ENCODE peak calls at places on chromosomes 11 and 22, in seven cellular contexts. One of them, this sample, is unnamed.

GRCh38 chr22:38218661-38219331 is 17.0 kb downstream of the MAFF start:
- DNase-seq in CD8-positive, alpha-beta memory T cell: peak
- DNase-seq in activated naive CD8-positive, alpha-beta T cell treated with anti-CD3 and anti-CD28 coated beads, Interleukin-2, amount 10 ng/mL, durations not matched to agents 7 days and 5 days: no peak
- DNase-seq in T-helper 9 cell: peak
- DNase-seq in skeletal muscle cell: peak
- DNase-seq in NAMALWA: no peak
- DNase-seq in stomach: peak
- DNase-seq in this sample: peak

GRCh38 chr11:10478574-10479550 is 23.8 kb downstream of the AMPD3 start:
- DNase-seq in CD8-positive, alpha-beta memory T cell: no peak
- DNase-seq in activated naive CD8-positive, alpha-beta T cell treated with anti-CD3 and anti-CD28 coated beads, Interleukin-2, amount 10 ng/mL, durations not matched to agents 7 days and 5 days: no peak
- DNase-seq in T-helper 9 cell: no peak
- DNase-seq in skeletal muscle cell: no peak
- DNase-seq in NAMALWA: no peak
- DNase-seq in stomach: no peak
- DNase-seq in this sample: no peak

GRCh38 chr11:71558996-71559395 is 6.4 kb upstream of the KRTAP5-10 start:
- DNase-seq in CD8-positive, alpha-beta memory T cell: no peak
- DNase-seq in activated naive CD8-positive, alpha-beta T cell treated with anti-CD3 and anti-CD28 coated beads, Interleukin-2, amount 10 ng/mL, durations not matched to agents 7 days and 5 days: no peak
- DNase-seq in T-helper 9 cell: no peak
- DNase-seq in skeletal muscle cell: no peak
- DNase-seq in NAMALWA: no peak
- DNase-seq in stomach: no peak
- DNase-seq in this sample: no peak

GRCh38 chr22:47130883-47131610 is 368.6 kb downstream of the TBC1D22A start:
- DNase-seq in CD8-positive, alpha-beta memory T cell: no peak
- DNase-seq in activated naive CD8-positive, alpha-beta T cell treated with anti-CD3 and anti-CD28 coated beads, Interleukin-2, amount 10 ng/mL, durations not matched to agents 7 days and 5 days: no peak
- DNase-seq in T-helper 9 cell: no peak
- DNase-seq in skeletal muscle cell: no peak
- DNase-seq in NAMALWA: no peak
- DNase-seq in stomach: no peak
- DNase-seq in this sample: peak

GRCh38 chr11:15942126-15942525 is 414.2 kb downstream of the SOX6 start:
- DNase-seq in CD8-positive, alpha-beta memory T cell: no peak
- DNase-seq in activated naive CD8-positive, alpha-beta T cell treated with anti-CD3 and anti-CD28 coated beads, Interleukin-2, amount 10 ng/mL, durations not matched to agents 7 days and 5 days: no peak
- DNase-seq in T-helper 9 cell: no peak
- DNase-seq in skeletal muscle cell: no peak
- DNase-seq in NAMALWA: no peak
- DNase-seq in stomach: no peak
- DNase-seq in this sample: no peak

GRCh38 chr11:70525006-70525405 is 126.7 kb downstream of the CTTN start:
- DNase-seq in CD8-positive, alpha-beta memory T cell: no peak
- DNase-seq in activated naive CD8-positive, alpha-beta T cell treated with anti-CD3 and anti-CD28 coated beads, Interleukin-2, amount 10 ng/mL, durations not matched to agents 7 days and 5 days: no peak
- DNase-seq in T-helper 9 cell: no peak
- DNase-seq in skeletal muscle cell: no peak
- DNase-seq in NAMALWA: no peak
- DNase-seq in stomach: no peak
- DNase-seq in this sample: no peak

GRCh38 chr11:1834791-1835670 is at the start of gene SYT8:
- DNase-seq in CD8-positive, alpha-beta memory T cell: no peak
- DNase-seq in activated naive CD8-positive, alpha-beta T cell treated with anti-CD3 and anti-CD28 coated beads, Interleukin-2, amount 10 ng/mL, durations not matched to agents 7 days and 5 days: peak
- DNase-seq in T-helper 9 cell: no peak
- DNase-seq in skeletal muscle cell: no peak
- DNase-seq in NAMALWA: no peak
- DNase-seq in stomach: peak
- DNase-seq in this sample: no peak

GRCh38 chr22:46767249-46767985 is 5.0 kb downstream of the TBC1D22A start:
- DNase-seq in CD8-positive, alpha-beta memory T cell: no peak
- DNase-seq in activated naive CD8-positive, alpha-beta T cell treated with anti-CD3 and anti-CD28 coated beads, Interleukin-2, amount 10 ng/mL, durations not matched to agents 7 days and 5 days: no peak
- DNase-seq in T-helper 9 cell: no peak
- DNase-seq in skeletal muscle cell: no peak
- DNase-seq in NAMALWA: no peak
- DNase-seq in stomach: no peak
- DNase-seq in this sample: no peak